ENCODE peak calls at places on chromosomes 11 and 22, in four cellular contexts. One of them, this sample, is unnamed.

GRCh38 chr11:35968386-35969088 is 24.7 kb downstream of the LDLRAD3 start:
- DNase-seq in H1: no peak
- DNase-seq in K562: no peak
- DNase-seq in HepG2: no peak
- DNase-seq in this sample: no peak

GRCh38 chr11:80414766-80415165 is 973.9 kb upstream of the TENM4 start:
- DNase-seq in H1: no peak
- DNase-seq in K562: no peak
- DNase-seq in HepG2: no peak
- DNase-seq in this sample: no peak

GRCh38 chr11:64827451-64827839 is 17.0 kb downstream of the CDC42BPG start:
- DNase-seq in HepG2: no peak
- DNase-seq in K562: no peak
- DNase-seq in H1: no peak
- DNase-seq in this sample: no peak

GRCh38 chr11:76762867-76763572 is 20.1 kb upstream of the TSKU start:
- DNase-seq in H1: no peak
- DNase-seq in HepG2: no peak
- DNase-seq in K562: no peak
- DNase-seq in this sample: no peak

GRCh38 chr11:64036081-64037026 is 623 bp downstream of the FLRT1 start:
- DNase-seq in H1: no peak
- DNase-seq in HepG2: no peak
- DNase-seq in K562: peak
- DNase-seq in this sample: no peak

GRCh38 chr11:14636119-14636518 is 7.5 kb upstream of the PDE3B start:
- DNase-seq in H1: no peak
- DNase-seq in K562: no peak
- DNase-seq in HepG2: no peak
- DNase-seq in this sample: no peak

GRCh38 chr11:27518522-27518921 is 12.0 kb upstream of the LIN7C start:
- DNase-seq in K562: no peak
- DNase-seq in H1: no peak
- DNase-seq in HepG2: no peak
- DNase-seq in this sample: no peak

GRCh38 chr22:32334640-32335365 is 22.9 kb upstream of the RFPL3 start:
- DNase-seq in K562: no peak
- DNase-seq in H1: no peak
- DNase-seq in HepG2: no peak
- DNase-seq in this sample: no peak

GRCh38 chr11:134574425-134574824 is 162.4 kb upstream of the B3GAT1 start:
- DNase-seq in H1: no peak
- DNase-seq in K562: no peak
- DNase-seq in HepG2: no peak
- DNase-seq in this sample: no peak

GRCh38 chr22:49047461-49047860 is 780.2 kb downstream of the BRD1 start:
- DNase-seq in H1: no peak
- DNase-seq in K562: no peak
- DNase-seq in HepG2: no peak
- DNase-seq in this sample: peak

GRCh38 chr11:128549256-128549944 is 38.0 kb downstream of the ETS1 start:
- DNase-seq in H1: no peak
- DNase-seq in HepG2: no peak
- DNase-seq in K562: no peak
- DNase-seq in this sample: no peak

GRCh38 chr11:34840736-34841386 is 75.3 kb downstream of the APIP start:
- DNase-seq in H1: no peak
- DNase-seq in HepG2: peak
- DNase-seq in K562: peak
- DNase-seq in this sample: no peak

GRCh38 chr11:43555811-43556210 is 124.7 kb upstream of the HSD17B12 start:
- DNase-seq in HepG2: no peak
- DNase-seq in H1: no peak
- DNase-seq in K562: no peak
- DNase-seq in this sample: no peak

GRCh38 chr11:61949169-61950034 is 749 bp upstream of the BEST1 start:
- DNase-seq in K562: peak
- DNase-seq in HepG2: peak
- DNase-seq in H1: peak
- DNase-seq in this sample: peak

GRCh38 chr11:60993611-60994010 is 22.1 kb downstream of the CD6 start:
- DNase-seq in H1: no peak
- DNase-seq in K562: no peak
- DNase-seq in HepG2: no peak
- DNase-seq in this sample: no peak

GRCh38 chr11:74185695-74186094 is 14.6 kb downstream of the PPME1 start:
- DNase-seq in HepG2: no peak
- DNase-seq in K562: no peak
- DNase-seq in H1: no peak
- DNase-seq in this sample: no peak

GRCh38 chr22:24240381-24240780 is 4.5 kb downstream of the GGT5 start:
- DNase-seq in HepG2: no peak
- DNase-seq in K562: no peak
- DNase-seq in H1: no peak
- DNase-seq in this sample: no peak

GRCh38 chr11:62242021-62242420 is at the start of gene SCGB1D2:
- DNase-seq in K562: no peak
- DNase-seq in HepG2: peak
- DNase-seq in H1: no peak
- DNase-seq in this sample: peak

GRCh38 chr11:59266491-59266890 is 53.8 kb upstream of the MPEG1 start:
- DNase-seq in K562: no peak
- DNase-seq in H1: no peak
- DNase-seq in HepG2: no peak
- DNase-seq in this sample: no peak

GRCh38 chr11:94423467-94423866 is 22.2 kb upstream of the GPR83 start:
- DNase-seq in H1: no peak
- DNase-seq in HepG2: no peak
- DNase-seq in K562: no peak
- DNase-seq in this sample: no peak

GRCh38 chr11:133904818-133905515 is 51.8 kb downstream of the IGSF9B start:
- DNase-seq in K562: no peak
- DNase-seq in H1: no peak
- DNase-seq in HepG2: no peak
- DNase-seq in this sample: no peak

GRCh38 chr11:109378049-109378448 is 43.9 kb upstream of the C11orf87 start:
- DNase-seq in H1: no peak
- DNase-seq in HepG2: no peak
- DNase-seq in K562: no peak
- DNase-seq in this sample: no peak

GRCh38 chr11:109374441-109374840 is 47.5 kb upstream of the C11orf87 start:
- DNase-seq in H1: no peak
- DNase-seq in HepG2: no peak
- DNase-seq in K562: no peak
- DNase-seq in this sample: no peak

GRCh38 chr11:109374032-109374431 is 48.0 kb upstream of the C11orf87 start:
- DNase-seq in HepG2: no peak
- DNase-seq in K562: no peak
- DNase-seq in H1: no peak
- DNase-seq in this sample: no peak

GRCh38 chr11:109371444-109372176 is 50.4 kb upstream of the C11orf87 start:
- DNase-seq in K562: no peak
- DNase-seq in H1: no peak
- DNase-seq in HepG2: no peak
- DNase-seq in this sample: no peak

GRCh38 chr11:109377039-109377742 is 44.8 kb upstream of the C11orf87 start:
- DNase-seq in H1: no peak
- DNase-seq in HepG2: no peak
- DNase-seq in K562: no peak
- DNase-seq in this sample: no peak
- TF ChIP-seq PHF8 in H1: no peak
- TF ChIP-seq PHF8 in HepG2: no peak
- TF ChIP-seq PHF8 in K562: no peak
- TF ChIP-seq PHF8 in this sample: no peak

DNA sequence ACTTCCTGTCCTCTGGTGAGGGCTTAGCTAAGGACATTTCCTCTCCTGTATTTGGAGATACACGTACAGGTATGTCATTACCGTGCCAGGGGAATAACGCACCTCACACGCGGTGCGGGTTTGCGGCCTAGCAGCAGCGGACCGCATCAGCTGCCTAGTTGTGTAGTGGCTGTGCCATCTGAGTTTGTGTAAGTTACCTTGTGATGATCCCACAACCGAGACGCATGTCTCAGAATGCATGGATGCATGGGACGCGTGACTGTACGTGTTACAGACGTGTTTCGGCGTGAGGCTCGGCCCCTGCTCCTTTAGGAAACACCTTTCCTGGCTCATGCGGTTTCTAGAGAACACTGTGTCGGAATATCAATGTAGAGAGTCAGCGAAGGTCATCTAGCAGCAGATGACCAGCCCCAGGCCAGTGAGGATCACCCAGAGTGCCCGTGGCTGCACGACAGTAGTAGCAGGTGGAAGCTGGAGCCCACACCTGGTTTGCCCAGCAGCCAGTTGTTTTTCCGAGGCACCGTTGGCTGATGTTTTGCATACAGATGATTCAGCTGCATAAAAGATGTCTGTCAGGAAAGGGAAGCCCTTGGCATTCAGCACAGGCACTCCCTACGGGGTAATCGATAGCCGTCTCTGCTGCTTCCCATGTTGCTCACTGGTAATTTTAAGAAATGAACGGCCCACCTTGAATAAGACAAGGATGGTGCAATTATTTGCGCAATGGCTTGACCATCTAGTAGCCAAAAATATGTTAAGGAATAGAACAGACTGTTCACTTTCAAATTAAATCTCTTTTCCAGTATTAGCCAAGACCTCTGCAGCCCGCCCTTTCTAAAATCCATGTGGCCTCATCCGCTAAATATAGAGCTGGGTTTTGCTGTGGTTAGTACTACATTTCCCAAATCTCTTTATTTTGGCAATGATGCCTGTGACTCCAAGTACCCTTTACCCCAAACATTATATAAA is 1.0 kb upstream of the CLTCL1 start:
- DNase-seq in H1: no peak
- DNase-seq in HepG2: no peak
- DNase-seq in K562: peak
- DNase-seq in this sample: no peak
- TF ChIP-seq PHF8 in H1: no peak
- TF ChIP-seq PHF8 in HepG2: peak
- TF ChIP-seq PHF8 in K562: no peak
- TF ChIP-seq PHF8 in this sample: no peak

DNA sequence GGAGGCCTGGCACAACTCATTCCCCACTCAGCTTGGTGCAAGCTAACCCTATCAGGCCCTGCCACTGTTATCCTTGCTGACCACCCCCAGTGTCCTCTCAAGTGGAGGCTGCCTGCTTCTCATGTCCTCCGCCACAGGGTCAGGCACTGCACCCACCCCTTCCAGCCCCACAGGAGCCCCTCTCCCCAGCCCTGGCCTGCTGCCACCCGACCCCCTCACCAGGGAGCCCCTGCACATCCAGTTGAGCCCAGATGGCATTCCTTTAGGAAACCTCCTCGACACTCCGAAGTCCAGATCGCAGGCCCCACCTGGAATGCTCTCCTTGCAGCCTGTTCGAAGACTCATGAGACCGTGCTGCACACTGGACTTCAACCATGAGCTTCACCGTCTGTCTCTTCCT is 28.0 kb upstream of the IL17RA start:
- DNase-seq in H1: no peak
- DNase-seq in K562: no peak
- DNase-seq in HepG2: no peak
- DNase-seq in this sample: no peak
- TF ChIP-seq PHF8 in H1: no peak
- TF ChIP-seq PHF8 in K562: no peak
- TF ChIP-seq PHF8 in HepG2: no peak
- TF ChIP-seq PHF8 in this sample: no peak

GRCh38 chr11:131991606-131992005 is 621.2 kb downstream of the NTM start:
- DNase-seq in H1: no peak
- DNase-seq in K562: no peak
- DNase-seq in HepG2: no peak
- DNase-seq in this sample: no peak
- TF ChIP-seq PHF8 in H1: no peak
- TF ChIP-seq PHF8 in K562: no peak
- TF ChIP-seq PHF8 in HepG2: no peak
- TF ChIP-seq PHF8 in this sample: no peak

GRCh38 chr11:107624983-107625779 is 34.2 kb downstream of the ELMOD1 start:
- DNase-seq in HepG2: no peak
- DNase-seq in H1: no peak
- DNase-seq in K562: no peak
- DNase-seq in this sample: no peak

GRCh38 chr11:107623183-107623582 is 32.2 kb downstream of the ELMOD1 start:
- DNase-seq in H1: no peak
- DNase-seq in HepG2: no peak
- DNase-seq in K562: no peak
- DNase-seq in this sample: no peak

GRCh38 chr11:107621090-107621489 is 30.1 kb downstream of the ELMOD1 start:
- DNase-seq in K562: no peak
- DNase-seq in HepG2: no peak
- DNase-seq in H1: no peak
- DNase-seq in this sample: no peak

DNA sequence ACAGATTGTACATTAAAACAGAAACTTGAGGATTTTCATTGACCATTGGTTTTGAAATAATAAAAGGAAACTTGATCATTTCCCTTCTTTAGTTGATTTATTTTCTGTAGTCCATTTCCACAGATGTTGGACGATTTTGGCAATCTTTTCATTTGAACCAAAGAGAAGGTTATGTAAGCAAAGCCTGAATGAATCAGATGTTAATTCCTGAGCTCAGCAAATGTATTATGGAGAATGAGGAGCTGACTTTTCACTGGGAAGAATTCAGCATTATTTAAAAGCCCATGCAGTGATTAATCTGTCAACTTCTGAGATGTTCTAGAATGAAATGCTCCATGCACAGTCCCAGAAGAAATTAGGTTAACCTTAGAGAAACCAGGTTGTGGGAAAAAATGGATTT is 29.0 kb downstream of the ELMOD1 start:
- DNase-seq in HepG2: no peak
- DNase-seq in K562: no peak
- DNase-seq in H1: no peak
- DNase-seq in this sample: no peak
- TF ChIP-seq PHF8 in HepG2: no peak
- TF ChIP-seq PHF8 in K562: no peak
- TF ChIP-seq PHF8 in H1: no peak
- TF ChIP-seq PHF8 in this sample: no peak

DNA sequence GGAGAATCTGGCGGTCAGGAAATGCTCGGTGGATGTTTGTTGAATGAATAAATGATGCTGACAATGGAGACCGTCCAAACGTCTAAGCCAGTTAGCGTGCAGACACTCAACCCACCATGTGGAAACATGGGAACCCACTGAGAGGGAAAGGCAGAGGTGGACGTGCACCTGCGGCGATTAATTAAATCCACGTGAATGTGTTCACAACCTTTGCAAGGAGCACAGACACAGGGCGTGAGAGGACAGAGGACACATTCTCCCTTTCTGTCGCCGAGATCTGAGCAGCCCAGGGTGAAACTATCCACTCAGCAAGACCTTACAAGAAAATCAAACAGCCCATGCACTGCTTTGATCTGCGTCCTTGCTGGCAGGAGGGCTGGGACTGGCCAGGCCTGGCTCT is 58.3 kb upstream of the LINC01488 start:
- DNase-seq in K562: no peak
- DNase-seq in HepG2: no peak
- DNase-seq in H1: no peak
- DNase-seq in this sample: no peak
- TF ChIP-seq PHF8 in K562: no peak
- TF ChIP-seq PHF8 in HepG2: no peak
- TF ChIP-seq PHF8 in H1: no peak
- TF ChIP-seq PHF8 in this sample: no peak